ENCODE peak calls at places on chromosomes 5 and 9, in six cellular contexts. Z is HepG2, Y is GM12878, B is H1, R is GM12892, F is K562. L is an unnamed sample.

GRCh38 chr9:78541868-78542267 is 244.9 kb downstream of the PSAT1 start:
- DNase-seq in Y (no peak), R (no peak), F (no peak), Z (no peak), B (no peak), L (no peak)

GRCh38 chr9:127545196-127546124 is 66.6 kb upstream of the STXBP1 start:
- DNase-seq in F (peak), Z (peak), R (no peak), Y (no peak), B (no peak), L (no peak)

GRCh38 chr5:359301-359897 is 37.9 kb downstream of the AHRR start:
- DNase-seq in R (no peak), Y (no peak), B (no peak), F (peak), Z (no peak), L (no peak)

GRCh38 chr9:34669809-34670562 is 7.5 kb upstream of the CCL27 start:
- DNase-seq in R (no peak), F (no peak), Y (no peak), Z (no peak), B (no peak), L (no peak)

GRCh38 chr9:77290373-77290772 is 113.0 kb downstream of the VPS13A start:
- DNase-seq in Y (no peak), Z (no peak), R (no peak), B (no peak), F (no peak), L (no peak)

GRCh38 chr9:93111001-93111370 is 15.0 kb downstream of the CARD19 start:
- DNase-seq in Z (no peak), B (no peak), R (no peak), F (no peak), Y (no peak), L (no peak)

GRCh38 chr9:96674914-96675538 is 19.9 kb upstream of the PRXL2C start:
- DNase-seq in Y (no peak), F (no peak), Z (no peak), R (no peak), B (no peak), L (no peak)

GRCh38 chr5:52015760-52016159 is 632.5 kb downstream of the ISL1 start:
- DNase-seq in F (no peak), Z (peak), B (no peak), R (no peak), Y (no peak), L (no peak)

GRCh38 chr5:124649548-124650501 is 96.6 kb downstream of the ZNF608 start:
- DNase-seq in R (peak), B (no peak), Z (no peak), F (peak), Y (peak), L (peak)

GRCh38 chr5:133839090-133839489 is 129.3 kb downstream of the C5orf15 start:
- DNase-seq in Z (no peak), F (no peak), Y (no peak), R (no peak), B (no peak), L (no peak)

GRCh38 chr5:76715734-76716455 is at the start of gene F2R:
- DNase-seq in Z (peak), B (peak), F (peak), R (peak), Y (no peak), L (peak)

GRCh38 chr5:53893626-53894025 is 333.2 kb downstream of the NDUFS4 start:
- DNase-seq in Y (no peak), R (no peak), B (no peak), Z (no peak), F (no peak), L (no peak)

GRCh38 chr5:169044982-169045381 is 256.0 kb downstream of the SLIT3 start:
- DNase-seq in Y (no peak), R (no peak), B (no peak), F (no peak), Z (no peak), L (no peak)

GRCh38 chr9:79570449-79571308 is 1.1 kb upstream of the TLE4 start:
- DNase-seq in Y (no peak), Z (no peak), B (peak), F (peak), R (peak), L (no peak)

GRCh38 chr5:14671414-14671813 is 6.9 kb downstream of the OTULIN start:
- DNase-seq in Z (no peak), Y (no peak), R (no peak), F (no peak), B (no peak), L (no peak)

GRCh38 chr5:140301136-140301535 is 1.8 kb downstream of the PFDN1 start:
- DNase-seq in Z (no peak), F (no peak), Y (no peak), R (no peak), B (no peak), L (no peak)

GRCh38 chr5:140303987-140304386 is 1.1 kb upstream of the PFDN1 start:
- DNase-seq in Y (no peak), B (no peak), R (no peak), Z (no peak), F (no peak), L (no peak)

GRCh38 chr5:140298183-140298601 is 4.7 kb downstream of the PFDN1 start:
- DNase-seq in F (no peak), R (no peak), Y (no peak), B (no peak), Z (peak), L (no peak)

GRCh38 chr5:140299056-140299455 is 3.8 kb downstream of the PFDN1 start:
- DNase-seq in B (no peak), Z (no peak), Y (no peak), F (no peak), R (no peak), L (no peak)

DNA sequence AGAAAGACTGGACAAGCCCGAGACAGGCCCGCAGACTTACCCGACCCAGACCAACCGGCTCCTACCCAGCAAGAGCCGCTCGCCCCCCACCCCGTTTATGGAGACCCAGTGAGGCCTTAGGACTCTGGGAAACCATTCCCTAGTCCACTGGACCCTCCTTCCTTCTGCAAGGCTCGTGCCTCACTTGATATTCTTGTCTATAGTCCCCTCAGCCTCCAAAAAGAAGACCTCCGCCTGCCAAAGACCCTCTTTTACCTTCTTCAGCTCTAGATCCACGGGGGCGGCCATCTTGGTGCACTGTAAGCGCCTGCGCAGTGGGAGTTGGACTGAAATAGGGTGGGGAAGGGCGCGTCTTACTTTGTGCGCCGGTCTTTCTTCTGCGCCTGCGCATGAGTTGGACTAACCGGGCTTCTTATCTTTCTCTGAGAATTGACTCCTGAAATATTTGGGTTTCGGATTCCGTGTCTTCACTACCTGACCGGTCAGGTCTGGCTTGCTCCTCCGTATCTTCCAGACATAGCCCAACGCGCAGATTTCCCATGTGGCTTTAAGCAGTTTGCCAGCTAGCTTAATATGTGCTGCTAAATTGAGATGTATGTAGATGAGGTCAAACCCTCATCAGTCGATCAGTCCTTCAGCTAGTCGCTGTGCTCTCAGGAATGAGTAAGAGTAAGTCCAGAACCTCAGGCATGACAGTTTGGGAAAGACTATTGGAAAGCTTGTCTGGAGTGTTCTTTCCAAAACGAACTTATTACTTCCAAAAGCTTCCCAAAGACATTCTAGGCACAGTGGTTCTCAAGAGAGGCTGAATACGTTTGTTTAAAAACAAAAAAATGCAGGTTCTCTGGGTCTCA is at the start of gene PFDN1:
- DNase-seq in R (peak), Y (peak), F (peak), B (peak), Z (peak), L (peak)
- TF ChIP-seq POLR2A in R (peak), Y (peak), F (peak), B (peak), Z (peak), L (peak)

GRCh38 chr5:41843456-41844112 is 26.6 kb downstream of the OXCT1 start:
- DNase-seq in F (peak), Y (no peak), B (no peak), R (no peak), Z (peak), L (no peak)
- TF ChIP-seq TAF1 in F (no peak), Y (no peak), B (no peak), R (no peak), Z (no peak), L (no peak)

GRCh38 chr5:141851195-141851874 is 26.9 kb downstream of the PCDH1 start:
- DNase-seq in R (no peak), B (no peak), Z (no peak), Y (no peak), F (no peak), L (no peak)
- TF ChIP-seq POLR2A in R (no peak), B (no peak), Z (no peak), Y (no peak), F (no peak), L (no peak)

GRCh38 chr9:123131993-123132392 is 98.5 kb downstream of the GPR21 start:
- DNase-seq in F (no peak), Y (no peak), B (no peak), Z (peak), R (no peak), L (no peak)
- TF ChIP-seq TAF1 in F (no peak), Y (no peak), B (no peak), Z (no peak), R (no peak), L (no peak)

GRCh38 chr9:121498150-121498486 is 1.5 kb downstream of the GGTA1 start:
- DNase-seq in F (peak), Z (peak), R (peak), Y (peak), B (no peak), L (peak)

GRCh38 chr9:121498487-121499176 is 1.0 kb downstream of the GGTA1 start:
- DNase-seq in Z (no peak), Y (no peak), R (peak), F (no peak), B (peak), L (peak)

GRCh38 chr9:121500165-121500478 is 478 bp upstream of the GGTA1 start:
- DNase-seq in F (no peak), Z (no peak), Y (no peak), R (no peak), B (no peak), L (no peak)

GRCh38 chr9:121499177-121499426 is 542 bp downstream of the GGTA1 start:
- DNase-seq in Y (no peak), F (no peak), Z (no peak), B (no peak), R (no peak), L (peak)

GRCh38 chr9:121499427-121500164 is at the start of gene GGTA1:
- DNase-seq in R (peak), Y (no peak), Z (no peak), B (peak), F (peak), L (peak)
- TF ChIP-seq POLR2A in R (no peak), Y (no peak), Z (no peak), B (no peak), F (no peak), L (no peak)

GRCh38 chr5:1847056-1847455 is 35.7 kb downstream of the IRX4 start:
- DNase-seq in Y (no peak), R (no peak), F (no peak), B (no peak), Z (no peak), L (no peak)

GRCh38 chr5:1845696-1846095 is 37.0 kb downstream of the IRX4 start:
- DNase-seq in R (no peak), Y (no peak), B (no peak), F (no peak), Z (no peak), L (no peak)

GRCh38 chr5:1846583-1846982 is 36.1 kb downstream of the IRX4 start:
- DNase-seq in Y (no peak), R (no peak), Z (no peak), F (no peak), B (no peak), L (no peak)

GRCh38 chr5:1844708-1845436 is 37.9 kb downstream of the IRX4 start:
- DNase-seq in B (no peak), Y (no peak), F (no peak), Z (no peak), R (no peak), L (no peak)

DNA sequence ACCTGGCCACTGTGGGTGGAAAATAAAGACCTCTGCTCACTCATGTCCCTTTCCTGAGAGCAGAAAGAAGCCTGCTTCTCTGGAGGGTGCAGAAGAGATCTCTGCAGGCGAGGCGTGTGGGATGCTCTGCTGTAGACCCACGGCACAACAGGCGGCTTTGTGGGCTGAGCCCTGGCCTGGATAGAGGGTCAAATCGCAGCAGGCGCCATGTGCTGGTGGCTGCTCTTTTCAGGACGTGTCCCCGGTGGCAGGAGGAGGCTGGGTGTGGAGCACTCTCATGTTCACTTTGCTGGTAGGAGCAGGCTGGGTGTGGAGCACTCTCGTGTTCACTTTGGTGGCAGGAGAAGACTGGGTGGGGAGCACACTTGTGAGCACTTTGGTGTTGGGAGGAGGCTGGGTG is 35.1 kb downstream of the IRX4 start:
- DNase-seq in F (no peak), Z (no peak), Y (no peak), B (no peak), R (no peak), L (no peak)
- TF ChIP-seq TAF1 in F (no peak), Z (no peak), Y (no peak), B (no peak), R (no peak), L (no peak)

GRCh38 chr9:135958485-135958884 is 2.7 kb downstream of the UBAC1 start:
- DNase-seq in F (no peak), Y (no peak), Z (no peak), B (no peak), R (no peak), L (no peak)

GRCh38 chr9:135959814-135960213 is 1.4 kb downstream of the UBAC1 start:
- DNase-seq in R (no peak), Z (no peak), Y (no peak), F (no peak), B (no peak), L (no peak)

GRCh38 chr9:135961277-135961705 is at the start of gene UBAC1:
- DNase-seq in F (peak), Y (peak), R (peak), B (peak), Z (peak), L (peak)

GRCh38 chr9:135961811-135962695 is 880 bp upstream of the UBAC1 start:
- DNase-seq in F (no peak), Y (no peak), Z (no peak), B (no peak), R (no peak), L (no peak)

DNA sequence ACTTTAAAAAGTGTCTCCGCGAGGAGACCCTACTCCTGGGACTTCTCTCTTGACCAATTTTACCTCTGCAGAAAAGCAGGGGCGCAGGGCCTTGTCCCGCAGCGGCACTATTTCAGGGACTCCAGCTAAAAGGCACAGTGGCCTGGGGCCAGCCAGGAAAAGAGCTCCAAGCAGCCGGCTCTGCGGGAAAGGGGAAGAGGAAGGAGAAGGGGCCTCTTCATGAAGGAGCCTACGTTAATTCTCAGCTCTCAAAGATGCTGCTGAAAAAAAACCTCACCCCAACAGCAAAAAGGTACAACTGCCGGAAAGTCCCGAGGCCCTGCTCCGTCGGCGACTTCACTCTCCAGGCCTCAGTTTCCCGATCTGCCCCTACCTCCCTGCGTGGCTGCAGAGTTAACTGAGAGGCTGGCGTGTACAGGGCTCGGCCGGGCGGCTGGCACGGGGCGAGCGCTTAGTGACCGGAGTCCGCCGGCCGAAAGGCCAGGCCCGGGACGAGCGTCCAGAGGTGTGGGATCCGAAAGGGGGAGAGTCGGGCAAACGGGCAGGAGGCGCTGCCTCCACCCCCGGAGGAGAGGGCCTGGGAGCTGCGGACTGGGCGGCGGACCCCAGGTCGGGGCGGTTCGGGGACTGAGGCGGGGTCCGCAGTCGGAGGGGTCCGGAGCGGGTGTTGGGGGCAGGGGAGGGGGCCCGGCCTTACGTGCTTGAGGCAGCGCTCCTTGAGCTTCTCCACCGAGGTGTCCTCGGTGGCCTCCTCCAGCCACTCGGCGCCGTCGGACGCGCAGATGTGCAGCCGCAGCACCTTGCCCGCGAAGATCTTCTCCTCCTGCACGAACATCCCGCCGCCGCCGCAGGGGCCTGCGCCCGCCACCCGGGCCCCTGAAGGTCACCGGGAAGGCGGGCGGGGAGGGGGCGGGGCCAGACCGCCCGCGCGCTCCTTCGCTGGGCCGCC is 571 bp downstream of the UBAC1 start:
- DNase-seq in Z (no peak), R (no peak), F (peak), Y (no peak), B (no peak), L (no peak)
- TF ChIP-seq POLR2A in Z (peak), R (peak), F (peak), Y (peak), B (no peak), L (no peak)